ENCODE peak calls at places on chromosomes 6 and 20, in four cellular contexts. H is head of caudate nucleus, M is IMR-90, S is cardiac fibroblast. Z is an unnamed sample.

GRCh38 chr20:2604506-2604835 is 48.0 kb upstream of the NOP56 start:
- DNase-seq in H (no peak), M (no peak), S (no peak), Z (no peak)

GRCh38 chr6:168221497-168222079 is 98.0 kb downstream of the DACT2 start:
- DNase-seq in H (no peak), M (no peak), S (no peak), Z (no peak)

GRCh38 chr20:62410742-62411478 is 3.8 kb upstream of the CABLES2 start:
- DNase-seq in H (no peak), M (no peak), S (no peak), Z (no peak)

GRCh38 chr20:22617160-22617559 is 32.8 kb upstream of the FOXA2 start:
- DNase-seq in H (no peak), M (no peak), S (no peak), Z (no peak)

GRCh38 chr6:163188746-163189145 is 225.8 kb upstream of the QKI start:
- DNase-seq in H (no peak), M (no peak), S (no peak), Z (no peak)

GRCh38 chr6:6688283-6688682 is 99.8 kb downstream of the LY86 start:
- DNase-seq in H (no peak), M (no peak), S (peak), Z (no peak)

GRCh38 chr20:13397300-13397724 is 176.2 kb downstream of the ISM1 start:
- DNase-seq in H (no peak), M (peak), S (no peak), Z (no peak)

GRCh38 chr6:34663887-34664269 is 32.7 kb downstream of the ILRUN start:
- DNase-seq in H (no peak), M (peak), S (peak), Z (no peak)

GRCh38 chr6:41504526-41505021 is 41.6 kb upstream of the FOXP4 start:
- DNase-seq in H (no peak), M (peak), S (no peak), Z (no peak)

GRCh38 chr6:53744321-53744720 is 50.5 kb upstream of the LRRC1 start:
- DNase-seq in H (no peak), M (no peak), S (no peak), Z (no peak)

GRCh38 chr20:11712611-11713160 is 205.0 kb upstream of the BTBD3 start:
- DNase-seq in H (no peak), M (no peak), S (no peak), Z (no peak)

GRCh38 chr20:45016089-45016641 is 49.9 kb downstream of the STK4 start:
- DNase-seq in H (no peak), M (peak), S (peak), Z (no peak)